ENCODE peak calls at places on chromosome X, in five cellular contexts. V is thoracic aorta, M is fibroblast of pulmonary artery, H is colonic mucosa, G is lower lobe of right lung. W is an unnamed sample.

GRCh38 chrX:41734530-41734929 is 10.5 kb downstream of the GPR82 start:
- DNase-seq in M (peak; percentile 33), G (no peak), H (no peak), V (no peak), W (peak; percentile 4)

GRCh38 chrX:16212436-16212835 is 45.2 kb downstream of the MAGEB17 start:
- DNase-seq in V (no peak), M (peak; percentile 37), H (no peak), G (no peak), W (peak; percentile 35)

GRCh38 chrX:101164766-101165590 is 54.6 kb upstream of the DRP2 start:
- DNase-seq in H (no peak), V (no peak), M (peak; percentile 31), G (no peak), W (no peak)

GRCh38 chrX:82677281-82677680 is 830.8 kb upstream of the POU3F4 start:
- DNase-seq in V (no peak), M (no peak), H (no peak), G (no peak), W (no peak)

GRCh38 chrX:33086886-33087285 is 124.5 kb downstream of the DMD start:
- DNase-seq in M (no peak), H (no peak), G (no peak), V (no peak), W (no peak)

GRCh38 chrX:51608071-51608470 is 10.6 kb downstream of the CENPVL3 start:
- DNase-seq in H (no peak), V (no peak), M (no peak), G (no peak), W (no peak)

GRCh38 chrX:9604111-9604907 is 139.5 kb downstream of the TBL1X start:
- DNase-seq in G (no peak), H (no peak), M (peak; percentile 56), V (peak; percentile 5), W (no peak)

GRCh38 chrX:48890934-48891401 is 6.6 kb downstream of the TIMM17B start:
- DNase-seq in G (peak; percentile 47), H (no peak), V (no peak), M (no peak), W (no peak)

GRCh38 chrX:48617542-48618340 is 20.4 kb downstream of the WDR13 start:
- DNase-seq in H (no peak), M (peak; percentile 13), V (no peak), G (no peak), W (no peak)

GRCh38 chrX:46184749-46185148 is 360.5 kb downstream of the ZNF674 start:
- DNase-seq in G (no peak), M (no peak), H (no peak), V (no peak), W (no peak)

GRCh38 chrX:39752820-39753219 is 344.9 kb downstream of the BCOR start:
- DNase-seq in V (no peak), M (peak; percentile 70), H (peak; percentile 57), G (no peak), W (peak; percentile 54)

GRCh38 chrX:108309144-108309543 is 129.1 kb downstream of the COL4A6 start:
- DNase-seq in M (peak; percentile 90), H (no peak), V (no peak), G (no peak), W (no peak)

GRCh38 chrX:154327026-154327820 is 31.6 kb downstream of the TKTL1 start:
- DNase-seq in H (no peak), V (no peak), G (no peak), M (no peak), W (no peak)

GRCh38 chrX:34778961-34779360 is 121.9 kb upstream of the TMEM47 start:
- DNase-seq in M (peak; percentile 24), H (no peak), V (no peak), G (no peak), W (no peak)

GRCh38 chrX:29257516-29257915 is 670.3 kb downstream of the IL1RAPL1 start:
- DNase-seq in G (no peak), V (no peak), M (peak; percentile 65), H (no peak), W (no peak)

GRCh38 chrX:129678176-129678880 is 23.6 kb upstream of the APLN start:
- DNase-seq in V (no peak), H (peak; percentile 35), G (peak; percentile 72), M (no peak), W (peak; percentile 82)

GRCh38 chrX:10051866-10052265 is 84.7 kb downstream of the CLDN34 start:
- DNase-seq in G (no peak), V (no peak), M (no peak), H (no peak), W (no peak)

GRCh38 chrX:15349046-15349445 is 13.7 kb upstream of the PIGA start:
- DNase-seq in G (no peak), H (peak; percentile 23), V (no peak), M (peak; percentile 80), W (peak; percentile 37)

GRCh38 chrX:9626379-9626778 is 139.3 kb downstream of the GPR143 start:
- DNase-seq in V (no peak), G (no peak), M (no peak), H (no peak), W (no peak)

GRCh38 chrX:120604359-120604782 is 470 bp downstream of the MCTS1 start:
- DNase-seq in M (peak; percentile 71), H (peak; percentile 37), V (no peak), G (no peak), W (peak; percentile 15)

GRCh38 chrX:40849906-40850672 is 114.7 kb upstream of the MED14 start:
- DNase-seq in H (no peak), G (no peak), V (no peak), M (no peak), W (no peak)

GRCh38 chrX:56728752-56729151 is 291 bp upstream of the NBDY start:
- DNase-seq in G (no peak), M (peak; percentile 26), H (peak; percentile 21), V (no peak), W (peak; percentile 19)

GRCh38 chrX:123695242-123695641 is 37.6 kb downstream of the THOC2 start:
- DNase-seq in H (no peak), G (no peak), V (no peak), M (no peak), W (no peak)

GRCh38 chrX:16826207-16826606 is 39.9 kb downstream of the TXLNG start:
- DNase-seq in V (no peak), H (no peak), M (peak; percentile 68), G (no peak), W (no peak)

GRCh38 chrX:39823424-39823823 is 274.3 kb downstream of the BCOR start:
- DNase-seq in M (no peak), G (no peak), H (no peak), V (no peak), W (no peak)

GRCh38 chrX:152831391-152831790 is 528 bp downstream of the NSDHL start:
- DNase-seq in M (no peak), G (no peak), V (no peak), H (no peak), W (no peak)

GRCh38 chrX:65668362-65669310 is 1.2 kb downstream of the MSN start:
- DNase-seq in H (peak; percentile 55), M (peak; percentile 83), V (peak; percentile 32), G (peak; percentile 73), W (peak; percentile 47)

GRCh38 chrX:115560978-115561604 is at the start of gene PLS3:
- DNase-seq in V (peak; percentile 36), M (peak; percentile 88), G (peak; percentile 83), H (peak; percentile 84), W (peak; percentile 88)

GRCh38 chrX:136039968-136040367 is 54.7 kb downstream of the SLC9A6 start:
- DNase-seq in G (no peak), M (no peak), V (no peak), H (no peak), W (no peak)

GRCh38 chrX:148412006-148412405 is 88.4 kb upstream of the AFF2 start:
- DNase-seq in M (no peak), V (no peak), G (no peak), H (no peak), W (no peak)

GRCh38 chrX:20664774-20665173 is 398.1 kb upstream of the RPS6KA3 start:
- DNase-seq in H (no peak), M (no peak), V (no peak), G (no peak), W (no peak)

GRCh38 chrX:71823391-71824057 is 60.4 kb downstream of the CXorf49B start:
- DNase-seq in G (no peak), V (no peak), M (no peak), H (no peak), W (no peak)

DNA sequence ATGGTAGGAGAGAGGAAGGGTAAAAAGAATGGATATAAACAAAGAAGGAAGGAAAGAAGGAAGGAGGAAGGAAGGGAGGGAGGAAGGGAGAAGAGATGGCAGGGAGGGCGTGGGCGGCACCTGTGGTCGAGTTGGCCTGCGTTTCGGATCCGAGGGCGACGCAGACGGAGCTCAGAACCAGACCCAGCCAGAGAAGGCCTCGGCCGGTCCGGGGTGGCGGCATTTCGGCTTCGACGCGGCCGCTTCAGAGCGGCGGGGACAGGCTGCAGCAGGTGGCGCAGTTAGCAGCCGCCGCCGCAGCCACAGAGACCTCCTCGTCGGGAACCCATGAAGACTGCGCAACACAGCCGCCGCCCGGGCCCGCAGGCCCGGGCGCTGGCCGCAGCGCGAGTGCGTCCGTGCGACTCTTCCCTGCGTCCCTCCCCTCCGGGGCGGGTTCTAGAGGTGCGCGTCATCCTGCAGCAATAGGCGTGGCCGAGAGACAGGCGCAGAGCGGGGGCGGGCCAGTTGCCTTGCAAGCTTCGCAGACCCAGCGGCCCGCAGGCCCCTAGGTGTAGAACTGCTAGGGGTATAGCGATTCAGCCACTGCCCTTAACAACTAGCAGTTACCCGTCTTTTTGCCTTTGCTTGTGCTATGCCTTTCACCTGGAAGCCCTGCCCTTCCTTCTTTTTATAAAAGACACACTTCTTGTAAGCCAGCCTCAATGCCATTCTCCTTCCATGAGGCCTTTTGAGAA is at the start of gene IDS:
- DNase-seq in G (peak; percentile 94), V (peak; percentile 66), H (peak; percentile 87), M (peak; percentile 84), W (peak; percentile 91)
- TF ChIP-seq CTCF in G (no peak), V (no peak), H (no peak), M (no peak), W (no peak)

GRCh38 chrX:112822892-112823291 is 17.7 kb downstream of the AMOT start:
- DNase-seq in G (no peak), V (no peak), M (no peak), H (no peak), W (no peak)
- TF ChIP-seq CTCF in G (no peak), V (no peak), M (no peak), H (no peak), W (no peak)

DNA sequence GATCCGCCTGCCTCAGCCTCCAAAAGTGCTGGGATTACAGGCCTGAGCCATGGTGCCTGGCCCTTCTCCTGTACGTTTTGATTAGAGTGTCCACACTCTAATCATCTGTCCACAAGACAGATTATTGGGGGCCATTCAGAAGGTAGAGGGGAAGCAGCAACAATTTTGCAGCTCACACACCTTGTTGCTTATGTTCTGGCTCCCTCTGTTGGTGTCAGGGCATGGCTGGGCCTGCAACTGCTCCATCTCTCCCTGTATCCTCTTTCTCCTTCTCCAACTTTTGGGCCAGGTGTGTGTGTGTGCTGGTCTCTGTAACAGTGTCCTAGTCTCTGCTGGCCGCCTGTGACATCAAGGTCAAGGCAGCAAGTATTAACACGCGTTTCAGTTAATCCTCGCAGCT is 125.5 kb upstream of the MBNL3 start:
- DNase-seq in G (no peak), H (no peak), V (no peak), M (peak; percentile 4), W (peak; percentile 30)
- TF ChIP-seq CTCF in G (no peak), H (no peak), V (no peak), M (peak; percentile 26), W (no peak)

DNA sequence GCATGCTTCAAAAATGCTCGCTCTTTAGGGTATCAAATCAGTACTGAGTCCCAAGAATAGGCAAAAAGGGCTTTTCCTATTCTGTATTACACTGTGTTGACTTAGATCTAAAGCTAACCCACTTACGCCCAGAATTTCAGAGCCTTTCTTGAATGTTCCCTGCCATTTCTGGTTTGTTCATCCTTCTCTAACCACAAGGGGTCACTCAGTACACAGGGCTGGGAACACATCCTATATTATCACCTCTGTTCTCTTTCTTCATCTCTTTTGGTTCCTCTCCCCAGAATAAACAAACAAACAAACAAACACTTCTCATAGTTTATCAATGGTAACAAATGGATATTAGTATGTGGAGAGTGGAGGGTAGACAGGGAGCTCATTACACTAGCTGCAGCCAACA is 25.5 kb upstream of the MORC4 start:
- DNase-seq in M (peak; percentile 48), H (no peak), V (no peak), G (no peak), W (peak; percentile 14)
- TF ChIP-seq CTCF in M (peak; percentile 65), H (peak; percentile 34), V (no peak), G (peak; percentile 40), W (peak; percentile 20)